ENCODE peak calls at places on chromosomes 1 and 21, in five cellular contexts. N is fibroblast of gingiva, E is Kasumi-1, J is transverse colon, H is substantia nigra. G is an unnamed sample.

GRCh38 chr1:156248323-156248683 is 447 bp upstream of the PAQR6 start:
- DNase-seq in H (no peak), N (no peak), E (no peak), J (no peak), G (no peak)

GRCh38 chr1:172670791-172671190 is 11.9 kb downstream of the FASLG start:
- DNase-seq in J (no peak), E (no peak), N (no peak), H (no peak), G (no peak)

GRCh38 chr1:70674981-70675685 is 264.1 kb downstream of the CTH start:
- DNase-seq in E (no peak), J (no peak), N (no peak), H (no peak), G (no peak)

GRCh38 chr1:20343149-20343936 is 52.7 kb downstream of the VWA5B1 start:
- DNase-seq in E (no peak), H (peak; percentile 80), N (no peak), J (no peak), G (no peak)

GRCh38 chr1:180130651-180131050 is 24.0 kb upstream of the QSOX1 start:
- DNase-seq in J (no peak), N (no peak), E (no peak), H (no peak), G (no peak)

GRCh38 chr1:231199868-231200267 is 38.0 kb downstream of the TRIM67 start:
- DNase-seq in H (no peak), J (no peak), E (no peak), N (no peak), G (no peak)

GRCh38 chr21:44530221-44530902 is 9.6 kb downstream of the KRTAP10-1 start:
- DNase-seq in H (no peak), E (no peak), N (no peak), J (no peak), G (no peak)

GRCh38 chr1:18941221-18942141 is 15.0 kb downstream of the IFFO2 start:
- DNase-seq in E (no peak), H (peak; percentile 80), N (peak; percentile 90), J (no peak), G (peak; percentile 98)

GRCh38 chr21:46157987-46158451 is 2.6 kb upstream of the FTCD start:
- DNase-seq in N (no peak), E (no peak), J (peak; percentile 4), H (no peak), G (no peak)

GRCh38 chr1:39788426-39788757 is 273 bp downstream of the BMP8B start:
- DNase-seq in J (no peak), N (no peak), H (no peak), E (no peak), G (no peak)

GRCh38 chr1:18199462-18199861 is 91.9 kb downstream of the IGSF21 start:
- DNase-seq in N (no peak), E (no peak), J (no peak), H (peak; percentile 35), G (no peak)

GRCh38 chr1:42730988-42731387 is 9.0 kb downstream of the CLDN19 start:
- DNase-seq in N (no peak), E (no peak), H (no peak), J (peak; percentile 55), G (no peak)

GRCh38 chr1:94160811-94161210 is 39.9 kb upstream of the ABCA4 start:
- DNase-seq in E (no peak), H (peak; percentile 18), N (peak; percentile 73), J (no peak), G (peak; percentile 8)

GRCh38 chr21:42969193-42969600 is 5.2 kb upstream of the PKNOX1 start:
- DNase-seq in J (no peak), E (no peak), N (no peak), H (no peak), G (no peak)